ENCODE peak calls at places on chromosomes 12 and 14, in ten cellular contexts. X is esophagus squamous epithelium; R is stomach; Y is psoas muscle; L is PC-9; Q is body of pancreas; Z is upper lobe of right lung; G is colonic mucosa; M is adrenal gland; V is CD8-positive, alpha-beta T cell. T is an unnamed sample. For H3K36me3, the result is how much of the 10 kb centered on the place peaks cover.

GRCh38 chr12:105358789-105359188 is 28.3 kb downstream of the C12orf75 start:
- DNase-seq in X (no peak), R (no peak), Y (no peak), L (no peak), Q (no peak), Z (no peak), G (no peak), M (no peak), V (no peak), T (no peak)

GRCh38 chr12:119802472-119802871 is 74.6 kb downstream of the CIT start:
- DNase-seq in X (no peak), R (no peak), Y (peak), L (no peak), Q (no peak), Z (no peak), G (no peak), M (peak), V (no peak), T (no peak)

GRCh38 chr12:65098364-65098763 is 22.7 kb downstream of the WIF1 start:
- DNase-seq in X (no peak), R (no peak), Y (no peak), L (no peak), Q (no peak), Z (no peak), G (no peak), M (no peak), V (no peak), T (no peak)

GRCh38 chr12:74646831-74647230 is 109.2 kb downstream of the ATXN7L3B start:
- DNase-seq in X (no peak), R (no peak), Y (no peak), L (peak), Q (no peak), Z (no peak), G (no peak), M (no peak), V (no peak), T (no peak)

GRCh38 chr12:121499929-121500793 is 80.7 kb downstream of the KDM2B start:
- DNase-seq in X (no peak), R (peak), Y (peak), L (peak), Q (peak), Z (peak), G (peak), M (peak), V (peak), T (peak)

GRCh38 chr14:99879401-99880295 is 86.4 kb downstream of the EML1 start:
- DNase-seq in X (no peak), R (no peak), Y (no peak), L (no peak), Q (no peak), Z (no peak), G (no peak), M (no peak), V (no peak), T (peak)

GRCh38 chr14:74904623-74905503 is 18.2 kb downstream of the RPS6KL1 start:
- DNase-seq in X (no peak), R (no peak), Y (no peak), L (no peak), Q (no peak), Z (no peak), G (no peak), M (no peak), V (no peak), T (no peak)

GRCh38 chr14:105392161-105393090 is 5.9 kb upstream of the TEX22 start:
- DNase-seq in X (no peak), R (no peak), Y (no peak), L (no peak), Q (no peak), Z (no peak), G (no peak), M (no peak), V (no peak), T (no peak)

GRCh38 chr12:51675062-51675803 is 84.2 kb downstream of the SCN8A start:
- DNase-seq in X (no peak), R (no peak), Y (no peak), L (no peak), Q (no peak), Z (no peak), G (peak), M (no peak), V (no peak), T (no peak)

GRCh38 chr12:26651566-26652188 is 181.3 kb downstream of the ITPR2 start:
- DNase-seq in X (no peak), R (peak), Y (no peak), L (peak), Q (peak), Z (no peak), G (peak), M (peak), V (no peak), T (no peak)

GRCh38 chr12:111068281-111068680 is 147.9 kb upstream of the MYL2 start:
- DNase-seq in X (no peak), R (no peak), Y (no peak), L (no peak), Q (no peak), Z (no peak), G (no peak), M (no peak), V (peak), T (no peak)

GRCh38 chr14:62592877-62593276 is 452.4 kb downstream of the KCNH5 start:
- DNase-seq in X (no peak), R (no peak), Y (no peak), L (no peak), Q (no peak), Z (no peak), G (no peak), M (no peak), V (no peak), T (no peak)

GRCh38 chr12:3743803-3744202 is 9.1 kb downstream of the CRACR2A start:
- DNase-seq in X (no peak), R (no peak), Y (no peak), L (peak), Q (no peak), Z (no peak), G (peak), M (no peak), V (no peak), T (no peak)

GRCh38 chr14:29462271-29462670 is 465.4 kb downstream of the PRKD1 start:
- DNase-seq in X (no peak), R (no peak), Y (no peak), L (no peak), Q (no peak), Z (no peak), G (no peak), M (no peak), V (no peak), T (no peak)

GRCh38 chr14:64707661-64708060 is 3.4 kb downstream of the PLEKHG3 start:
- DNase-seq in X (no peak), R (no peak), Y (no peak), L (peak), Q (no peak), Z (no peak), G (no peak), M (no peak), V (no peak), T (no peak)

GRCh38 chr12:28360253-28360652 is 170.0 kb downstream of the CCDC91 start:
- DNase-seq in X (no peak), R (no peak), Y (no peak), L (no peak), Q (no peak), Z (no peak), G (no peak), M (no peak), V (no peak), T (no peak)

GRCh38 chr12:63845726-63846125 is 1.2 kb downstream of the SRGAP1 start:
- DNase-seq in X (no peak), R (no peak), Y (no peak), L (peak), Q (no peak), Z (no peak), G (peak), M (no peak), V (no peak), T (no peak)

GRCh38 chr12:85424581-85425348 is 144.7 kb downstream of the ALX1 start:
- DNase-seq in X (no peak), R (peak), Y (no peak), L (no peak), Q (peak), Z (no peak), G (peak), M (no peak), V (no peak), T (no peak)

GRCh38 chr12:55932546-55932919 is 1.6 kb downstream of the DGKA start:
- DNase-seq in X (no peak), R (no peak), Y (no peak), L (no peak), Q (no peak), Z (no peak), G (peak), M (no peak), V (peak), T (no peak)

GRCh38 chr12:121190523-121191031 is 19.4 kb upstream of the P2RX4 start:
- DNase-seq in X (no peak), R (no peak), Y (no peak), L (peak), Q (no peak), Z (no peak), G (no peak), M (no peak), V (no peak), T (peak)

GRCh38 chr12:111384596-111384995 is 15.7 kb upstream of the PHETA1 start:
- DNase-seq in X (no peak), R (no peak), Y (no peak), L (no peak), Q (no peak), Z (no peak), G (no peak), M (no peak), V (no peak), T (no peak)

DNA sequence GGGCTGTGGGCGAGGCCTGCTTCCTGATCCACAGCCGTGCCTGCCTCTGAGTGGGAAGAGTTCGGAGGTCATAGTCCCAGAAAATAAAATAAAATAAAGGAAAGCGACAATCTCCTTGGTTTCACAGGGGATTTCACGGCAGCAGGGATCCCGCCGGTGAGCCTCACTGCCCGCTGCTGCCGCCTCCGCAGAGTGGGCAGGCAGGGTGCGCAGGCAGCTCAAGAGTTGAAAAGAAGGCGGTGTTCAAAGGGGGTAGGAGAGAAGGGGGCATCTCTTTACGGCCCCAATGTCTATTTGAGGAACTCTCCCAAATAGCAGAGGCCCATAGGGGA is 3.1 kb upstream of the HOXC9 start:
- DNase-seq in X (no peak), R (no peak), Y (no peak), L (no peak), Q (no peak), Z (no peak), G (no peak), M (no peak), V (no peak), T (no peak)
- H3K4me3 ChIP-seq in X (no peak), R (no peak), Y (peak), L (no peak), Q (no peak), Z (no peak), G (no peak), M (no peak), V (no peak), T (no peak)

DNA sequence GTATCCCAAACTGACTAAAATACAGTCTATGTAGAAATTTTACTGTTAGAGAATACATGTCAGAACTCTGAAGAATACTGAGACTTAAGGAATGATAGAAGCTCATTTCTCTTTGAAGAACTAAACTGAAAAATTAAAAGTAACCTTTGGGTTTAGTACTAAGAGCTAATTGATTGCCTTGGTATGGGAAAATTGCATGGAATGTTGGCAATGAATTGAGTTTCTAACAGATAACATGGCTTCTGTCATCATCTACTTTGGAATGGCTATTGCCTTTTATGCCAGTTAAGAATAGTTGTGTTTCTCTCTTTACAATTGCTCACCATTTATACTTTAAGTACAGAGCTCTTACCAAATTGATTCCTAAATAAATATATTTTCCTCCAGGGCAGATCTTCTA is 308.8 kb upstream of the SYT1 start:
- DNase-seq in X (no peak), R (no peak), Y (no peak), L (no peak), Q (no peak), Z (no peak), G (no peak), M (no peak), V (no peak), T (no peak)
- TF ChIP-seq CTCF in X (no peak), R (no peak), Y (no peak), L (no peak), Q (no peak), Z (no peak), G (no peak), M (no peak), V (no peak), T (no peak)

GRCh38 chr14:95410838-95411237 is 91.1 kb upstream of the CLMN start:
- DNase-seq in X (no peak), R (no peak), Y (no peak), L (no peak), Q (no peak), Z (no peak), G (no peak), M (no peak), V (no peak), T (no peak)

GRCh38 chr14:95408731-95409471 is 89.2 kb upstream of the CLMN start:
- DNase-seq in X (no peak), R (no peak), Y (no peak), L (no peak), Q (no peak), Z (no peak), G (no peak), M (no peak), V (no peak), T (no peak)

GRCh38 chr14:95406756-95407155 is 87.0 kb upstream of the CLMN start:
- DNase-seq in X (no peak), R (no peak), Y (no peak), L (no peak), Q (no peak), Z (no peak), G (no peak), M (no peak), V (no peak), T (no peak)

GRCh38 chr14:95409472-95410307 is 90.0 kb upstream of the CLMN start:
- DNase-seq in X (no peak), R (no peak), Y (no peak), L (no peak), Q (no peak), Z (no peak), G (no peak), M (no peak), V (no peak), T (no peak)

GRCh38 chr14:95407342-95407741 is 87.6 kb upstream of the CLMN start:
- DNase-seq in X (no peak), R (no peak), Y (no peak), L (no peak), Q (no peak), Z (no peak), G (no peak), M (no peak), V (no peak), T (no peak)
- H3K36me3 ChIP-seq in X (under half), R (under half), Y (under half), L (under half), Q (under half), Z (under half), G (under half), M (under half), V (under half), T (under half)

GRCh38 chr12:40225984-40226602 is 1.3 kb downstream of the LRRK2 start:
- DNase-seq in X (no peak), R (no peak), Y (no peak), L (no peak), Q (no peak), Z (no peak), G (no peak), M (no peak), V (no peak), T (no peak)

GRCh38 chr12:40227447-40227846 is 2.6 kb downstream of the LRRK2 start:
- DNase-seq in X (no peak), R (no peak), Y (no peak), L (no peak), Q (no peak), Z (no peak), G (no peak), M (no peak), V (no peak), T (no peak)

GRCh38 chr12:40226652-40227051 is 1.9 kb downstream of the LRRK2 start:
- DNase-seq in X (no peak), R (no peak), Y (peak), L (no peak), Q (peak), Z (no peak), G (no peak), M (peak), V (no peak), T (peak)

GRCh38 chr12:40224439-40225291 is at the start of gene LRRK2:
- DNase-seq in X (peak), R (peak), Y (peak), L (no peak), Q (peak), Z (peak), G (peak), M (peak), V (peak), T (peak)

GRCh38 chr12:40225337-40225983 is 663 bp downstream of the LRRK2 start:
- DNase-seq in X (no peak), R (no peak), Y (no peak), L (no peak), Q (no peak), Z (no peak), G (no peak), M (no peak), V (no peak), T (no peak)
- H3K4me3 ChIP-seq in X (peak), R (peak), Y (peak), L (peak), Q (peak), Z (peak), G (peak), M (peak), V (peak), T (peak)

GRCh38 chr12:116338064-116338872 is 60.8 kb upstream of the MED13L start:
- DNase-seq in X (no peak), R (no peak), Y (no peak), L (no peak), Q (no peak), Z (no peak), G (no peak), M (no peak), V (no peak), T (no peak)

GRCh38 chr12:116339062-116339461 is 61.6 kb upstream of the MED13L start:
- DNase-seq in X (no peak), R (no peak), Y (no peak), L (no peak), Q (no peak), Z (peak), G (no peak), M (no peak), V (no peak), T (no peak)

GRCh38 chr12:116333402-116333801 is 55.9 kb upstream of the MED13L start:
- DNase-seq in X (no peak), R (no peak), Y (no peak), L (no peak), Q (no peak), Z (no peak), G (no peak), M (no peak), V (no peak), T (no peak)

GRCh38 chr12:116337312-116337711 is 59.8 kb upstream of the MED13L start:
- DNase-seq in X (no peak), R (no peak), Y (no peak), L (no peak), Q (no peak), Z (no peak), G (no peak), M (no peak), V (no peak), T (no peak)

DNA sequence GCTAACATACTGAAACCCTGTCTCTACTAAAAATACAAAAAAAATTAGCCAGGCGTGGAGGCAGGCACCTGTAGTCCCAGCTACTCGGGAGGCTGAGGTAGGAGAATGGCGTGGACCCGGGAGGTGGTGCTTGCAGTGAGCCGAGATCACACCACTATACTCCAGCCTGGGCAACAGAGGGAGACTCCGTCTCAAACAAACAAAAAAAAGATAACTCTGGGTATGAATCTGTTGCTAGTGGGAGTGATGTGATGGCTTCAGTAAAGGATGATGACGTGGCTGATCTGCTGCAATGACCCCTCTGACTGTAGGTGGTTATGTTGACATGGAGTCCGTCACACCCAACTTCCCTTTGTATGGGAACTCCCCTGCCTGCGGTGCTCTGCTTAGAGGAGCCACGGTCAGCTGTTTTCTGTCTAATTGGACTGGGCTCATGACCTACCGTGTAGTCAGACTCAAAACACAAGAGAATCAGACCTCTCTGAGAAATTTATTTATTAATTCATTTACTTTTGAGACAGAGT is 59.1 kb upstream of the MED13L start:
- DNase-seq in X (peak), R (peak), Y (no peak), L (no peak), Q (no peak), Z (no peak), G (no peak), M (no peak), V (no peak), T (no peak)
- TF ChIP-seq CTCF in X (no peak), R (no peak), Y (no peak), L (no peak), Q (no peak), Z (no peak), G (no peak), M (no peak), V (no peak), T (no peak)

T was measured in BJ.